ENCODE peak calls at places on chromosomes 4 and X, in seven cellular contexts. A is H9, W is MM.1S, B is sigmoid colon, I is tibial nerve, Z is SK-N-SH, V is fibroblast of lung. U is an unnamed sample.

GRCh38 chr4:169640261-169640880 is 20.0 kb downstream of the CLCN3 start:
- DNase-seq in A (no peak), W (no peak), B (no peak), I (no peak), Z (no peak), V (peak; percentile 92), U (no peak)

GRCh38 chr4:174365018-174365587 is 81.4 kb downstream of the CEP44 start:
- DNase-seq in A (no peak), W (peak; percentile 35), B (no peak), I (no peak), Z (peak; percentile 23), V (peak; percentile 61), U (no peak)

GRCh38 chr4:98125585-98125984 is 17.7 kb downstream of the STPG2 start:
- DNase-seq in A (no peak), W (no peak), B (no peak), I (no peak), Z (no peak), V (no peak), U (no peak)

GRCh38 chr4:108149588-108150380 is 18.9 kb downstream of the LEF1 start:
- DNase-seq in A (no peak), W (no peak), B (no peak), I (no peak), Z (no peak), V (no peak), U (no peak)

GRCh38 chrX:21972721-21973120 is 32.2 kb downstream of the SMS start:
- DNase-seq in A (no peak), W (no peak), B (no peak), I (no peak), Z (no peak), V (peak; percentile 65), U (no peak)

GRCh38 chr4:77771566-77771965 is 47.6 kb downstream of the CNOT6L start:
- DNase-seq in A (no peak), W (no peak), B (no peak), I (no peak), Z (no peak), V (no peak), U (no peak)

GRCh38 chr4:139903845-139904244 is 238.2 kb downstream of the MGST2 start:
- DNase-seq in A (no peak), W (no peak), B (no peak), I (no peak), Z (no peak), V (no peak), U (no peak)

GRCh38 chr4:10109995-10110670 is 6.5 kb downstream of the WDR1 start:
- DNase-seq in A (no peak), W (no peak), B (no peak), I (no peak), Z (no peak), V (no peak), U (no peak)

GRCh38 chrX:2707334-2707760 is 16.3 kb downstream of the CD99 start:
- DNase-seq in A (peak; percentile 76), W (no peak), B (peak; percentile 76), I (peak; percentile 64), Z (peak; percentile 67), V (peak; percentile 86), U (peak; percentile 67)

GRCh38 chr4:179880756-179881155 is 2362.4 kb upstream of the TENM3 start:
- DNase-seq in A (no peak), W (no peak), B (no peak), I (no peak), Z (no peak), V (peak; percentile 18), U (no peak)

GRCh38 chr4:5165419-5166369 is 114.4 kb downstream of the STK32B start:
- DNase-seq in A (peak; percentile 33), W (no peak), B (no peak), I (no peak), Z (no peak), V (peak; percentile 23), U (no peak)

GRCh38 chr4:48588230-48588943 is 98.3 kb downstream of the ZAR1 start:
- DNase-seq in A (no peak), W (no peak), B (no peak), I (no peak), Z (no peak), V (no peak), U (no peak)

GRCh38 chr4:122764071-122764807 is 31.7 kb downstream of the BBS12 start:
- DNase-seq in A (no peak), W (no peak), B (no peak), I (no peak), Z (no peak), V (peak; percentile 71), U (no peak)

GRCh38 chr4:76611164-76611563 is 176.1 kb downstream of the SHROOM3 start:
- DNase-seq in A (no peak), W (no peak), B (no peak), I (no peak), Z (no peak), V (peak; percentile 59), U (no peak)

GRCh38 chr4:124183231-124183630 is 529.3 kb downstream of the ANKRD50 start:
- DNase-seq in A (no peak), W (no peak), B (no peak), I (no peak), Z (no peak), V (no peak), U (no peak)

GRCh38 chrX:70592091-70592490 is 147.5 kb downstream of the DLG3 start:
- DNase-seq in A (no peak), W (no peak), B (no peak), I (no peak), Z (no peak), V (peak; percentile 55), U (no peak)

GRCh38 chr4:629916-630641 is 4.7 kb downstream of the PDE6B start:
- DNase-seq in A (peak; percentile 14), W (no peak), B (peak; percentile 54), I (no peak), Z (peak; percentile 24), V (no peak), U (no peak)

DNA sequence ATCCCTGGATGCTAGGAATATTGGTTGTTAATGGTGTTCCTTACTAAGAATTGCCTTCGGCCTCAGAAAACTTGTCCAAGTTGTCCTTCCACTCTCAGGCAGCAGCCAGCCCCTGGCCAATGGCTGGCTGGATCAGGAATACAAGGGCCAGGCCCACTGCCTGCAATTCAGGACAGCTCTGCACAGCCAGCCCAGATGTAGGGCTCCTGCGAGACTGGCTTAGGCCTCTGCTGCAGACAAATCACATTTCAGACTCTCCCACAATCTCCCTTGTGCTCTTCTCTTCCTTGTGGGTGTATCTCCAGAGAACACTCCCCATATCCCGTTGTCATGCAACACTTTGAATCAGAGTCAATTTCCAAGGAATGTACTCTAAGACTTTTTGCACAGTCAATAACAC is 747.6 kb upstream of the FTHL17 start:
- DNase-seq in A (no peak), W (no peak), B (no peak), I (no peak), Z (no peak), V (no peak), U (no peak)
- H3K4me1 ChIP-seq in A (peaks cover 3% of the 10 kb centered on the region), W (no peaks in the 10 kb centered on the region), B (no peaks in the 10 kb centered on the region), I (no peaks in the 10 kb centered on the region), Z (peaks cover 2% of the 10 kb centered on the region), V (no peaks in the 10 kb centered on the region), U (no peaks in the 10 kb centered on the region)

GRCh38 chr4:81142744-81143143 is 72.3 kb downstream of the PRKG2 start:
- DNase-seq in A (no peak), W (no peak), B (no peak), I (peak; percentile 25), Z (no peak), V (peak; percentile 81), U (no peak)

GRCh38 chr4:81137446-81137845 is 77.6 kb downstream of the PRKG2 start:
- DNase-seq in A (no peak), W (no peak), B (no peak), I (no peak), Z (no peak), V (peak; percentile 31), U (no peak)

GRCh38 chr4:81135501-81135900 is 79.5 kb downstream of the PRKG2 start:
- DNase-seq in A (no peak), W (no peak), B (no peak), I (no peak), Z (no peak), V (peak; percentile 46), U (no peak)

GRCh38 chr4:81136161-81136910 is 78.7 kb downstream of the PRKG2 start:
- DNase-seq in A (no peak), W (no peak), B (peak; percentile 68), I (peak; percentile 14), Z (no peak), V (peak; percentile 97), U (no peak)

GRCh38 chr4:81137894-81138293 is 77.1 kb downstream of the PRKG2 start:
- DNase-seq in A (no peak), W (no peak), B (no peak), I (no peak), Z (no peak), V (no peak), U (no peak)
- H3K27ac ChIP-seq in A (no peak overlapping the region), W (no peak overlapping the region), B (no peak overlapping the region), I (no peak overlapping the region), Z (no peak overlapping the region), V (no peak overlapping the region), U (no peak overlapping the region)

GRCh38 chr4:110978761-110979160 is 355.9 kb upstream of the PITX2 start:
- DNase-seq in A (no peak), W (no peak), B (no peak), I (no peak), Z (no peak), V (no peak), U (no peak)
- TF ChIP-seq CTCF in A (no peak), W (no peak), B (no peak), I (no peak), Z (no peak), V (no peak), U (no peak)

GRCh38 chr4:40192286-40193017 is 4.4 kb upstream of the RHOH start:
- DNase-seq in A (no peak), W (peak; percentile 59), B (no peak), I (no peak), Z (no peak), V (no peak), U (no peak)
- H3K4me1 ChIP-seq in A (no peaks in the 10 kb centered on the region), W (peaks cover 14% of the 10 kb centered on the region), B (no peaks in the 10 kb centered on the region), I (no peaks in the 10 kb centered on the region), Z (peaks cover 7% of the 10 kb centered on the region), V (no peaks in the 10 kb centered on the region), U (no peaks in the 10 kb centered on the region)

DNA sequence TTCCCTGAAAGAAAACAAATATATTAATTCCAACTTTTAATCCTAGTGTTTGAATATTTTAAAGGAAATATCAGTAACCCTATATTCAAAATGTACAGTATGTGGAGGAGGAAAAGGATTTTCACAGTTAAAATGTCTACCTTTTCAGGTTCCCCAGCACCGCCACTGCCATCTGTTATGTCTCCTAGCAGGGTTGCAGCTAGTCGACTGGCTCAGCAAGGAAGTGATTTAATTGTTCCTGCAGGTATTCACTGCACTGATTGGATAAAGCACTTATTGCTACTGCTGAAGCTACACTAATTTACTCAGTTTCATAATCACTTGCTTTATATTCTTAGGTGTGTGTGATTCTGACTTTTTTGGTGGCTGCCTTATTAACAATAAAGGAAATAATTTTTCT is 65.5 kb upstream of the FHDC1 start:
- DNase-seq in A (no peak), W (no peak), B (no peak), I (no peak), Z (no peak), V (no peak), U (no peak)
- H3K27ac ChIP-seq in A (no peak overlapping the region), W (no peak overlapping the region), B (no peak overlapping the region), I (no peak overlapping the region), Z (no peak overlapping the region), V (no peak overlapping the region), U (no peak overlapping the region)

DNA sequence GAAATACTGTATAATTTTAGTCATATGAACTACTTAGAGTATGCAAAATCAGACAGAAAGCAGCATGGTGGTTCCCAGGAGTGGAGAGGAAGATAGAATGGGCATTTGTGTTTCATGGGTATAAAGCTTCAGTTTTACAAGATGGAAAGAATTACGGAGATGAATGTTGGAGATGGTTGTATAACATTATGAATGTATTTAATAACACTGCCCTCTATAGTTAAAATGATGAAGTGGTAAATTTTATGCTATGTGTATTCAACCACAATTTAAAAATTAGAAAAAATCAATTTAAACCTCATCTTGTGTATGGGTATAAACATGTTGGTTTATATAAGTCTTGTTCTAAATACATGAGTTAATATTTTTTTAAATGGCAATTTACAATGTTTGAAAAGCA is 521.1 kb downstream of the FSTL5 start:
- DNase-seq in A (no peak), W (no peak), B (no peak), I (no peak), Z (peak; percentile 1), V (peak; percentile 15), U (no peak)
- TF ChIP-seq CTCF in A (no peak), W (peak; percentile 21), B (no peak), I (no peak), Z (peak; percentile 60), V (no peak), U (no peak)